ENCODE peak calls at places on chromosomes 2 and 18, in seven cellular contexts. V is HepG2, Q is tibial nerve, T is transverse colon, P is GM12878, A is ovary, R is upper lobe of left lung. I is an unnamed sample.
A peak's percentile ranks its signal among the peaks of the same experiment; 100 is the strongest.

GRCh38 chr2:43116988-43117387 is 109.4 kb downstream of the ZFP36L2 start:
- DNase-seq in V (no peak), Q (no peak), T (no peak), P (no peak), A (no peak), R (no peak), I (no peak)

GRCh38 chr2:194706179-194706578 is 950.8 kb upstream of the SLC39A10 start:
- DNase-seq in V (no peak), Q (no peak), T (no peak), P (no peak), A (no peak), R (no peak), I (no peak)

GRCh38 chr2:20519309-20519708 is 72.4 kb downstream of the RHOB start:
- DNase-seq in V (no peak), Q (no peak), T (no peak), P (no peak), A (no peak), R (no peak), I (no peak)

GRCh38 chr2:44170337-44170736 is 1.7 kb downstream of the PPM1B start:
- DNase-seq in V (peak; percentile 20), Q (no peak), T (no peak), P (no peak), A (no peak), R (no peak), I (no peak)

GRCh38 chr2:183207110-183207509 is 82.9 kb downstream of the NUP35 start:
- DNase-seq in V (peak; percentile 61), Q (no peak), T (no peak), P (no peak), A (no peak), R (no peak), I (no peak)

GRCh38 chr2:235504459-235505200 is 10.8 kb downstream of the AGAP1 start:
- DNase-seq in V (peak; percentile 27), Q (no peak), T (no peak), P (no peak), A (no peak), R (no peak), I (no peak)

GRCh38 chr18:8812631-8813030 is 107.3 kb downstream of the MTCL1 start:
- DNase-seq in V (no peak), Q (no peak), T (no peak), P (no peak), A (no peak), R (no peak), I (no peak)

GRCh38 chr2:45178359-45178758 is 169.1 kb upstream of the SIX2 start:
- DNase-seq in V (no peak), Q (no peak), T (no peak), P (no peak), A (no peak), R (no peak), I (no peak)

GRCh38 chr2:231483398-231484329 is 19.4 kb upstream of the NCL start:
- DNase-seq in V (no peak), Q (no peak), T (peak; percentile 12), P (no peak), A (peak; percentile 58), R (peak; percentile 90), I (no peak)

GRCh38 chr2:238456966-238457926 is 30.5 kb downstream of the ASB1 start:
- DNase-seq in V (peak; percentile 91), Q (no peak), T (no peak), P (no peak), A (no peak), R (no peak), I (no peak)

GRCh38 chr2:108485253-108485652 is 36.2 kb downstream of the GCC2 start:
- DNase-seq in V (no peak), Q (no peak), T (no peak), P (no peak), A (no peak), R (no peak), I (no peak)

GRCh38 chr2:113176696-113177355 is 3.1 kb downstream of the PSD4 start:
- DNase-seq in V (no peak), Q (no peak), T (no peak), P (no peak), A (no peak), R (no peak), I (no peak)

GRCh38 chr2:182115258-182115657 is 129.6 kb downstream of the PPP1R1C start:
- DNase-seq in V (no peak), Q (no peak), T (no peak), P (no peak), A (no peak), R (no peak), I (no peak)

GRCh38 chr2:36707050-36707449 is 10.5 kb downstream of the VIT start:
- DNase-seq in V (no peak), Q (no peak), T (no peak), P (no peak), A (no peak), R (no peak), I (no peak)

GRCh38 chr2:200483729-200484198 is 26.1 kb downstream of the KCTD18 start:
- DNase-seq in V (peak; percentile 64), Q (no peak), T (peak; percentile 77), P (no peak), A (no peak), R (peak; percentile 52), I (no peak)

GRCh38 chr18:10271481-10271880 is 183.0 kb upstream of the APCDD1 start:
- DNase-seq in V (no peak), Q (no peak), T (no peak), P (no peak), A (no peak), R (no peak), I (no peak)

GRCh38 chr18:75139226-75139911 is 69.6 kb downstream of the PTGR3 start:
- DNase-seq in V (no peak), Q (no peak), T (no peak), P (no peak), A (no peak), R (no peak), I (peak; percentile 85)

GRCh38 chr2:25688236-25688635 is 14.9 kb upstream of the DTNB start:
- DNase-seq in V (no peak), Q (no peak), T (no peak), P (no peak), A (no peak), R (no peak), I (no peak)

GRCh38 chr2:138453815-138454214 is 47.8 kb upstream of the SPOPL start:
- DNase-seq in V (no peak), Q (no peak), T (no peak), P (no peak), A (no peak), R (no peak), I (no peak)

GRCh38 chr2:7071916-7072556 is 154.8 kb downstream of the RNF144A start:
- DNase-seq in V (peak; percentile 41), Q (no peak), T (no peak), P (no peak), A (no peak), R (no peak), I (peak; percentile 89)

GRCh38 chr18:69689081-69689759 is 258.5 kb downstream of the CD226 start:
- DNase-seq in V (no peak), Q (no peak), T (no peak), P (no peak), A (no peak), R (no peak), I (no peak)

GRCh38 chr18:42604820-42605219 is 510.7 kb downstream of the RIT2 start:
- DNase-seq in V (no peak), Q (no peak), T (no peak), P (no peak), A (no peak), R (no peak), I (no peak)

GRCh38 chr2:101281482-101281881 is 27.0 kb downstream of the RNF149 start:
- DNase-seq in V (no peak), Q (no peak), T (no peak), P (no peak), A (no peak), R (no peak), I (no peak)

GRCh38 chr2:240567137-240567871 is 980 bp upstream of the RNPEPL1 start:
- DNase-seq in V (no peak), Q (peak; percentile 13), T (peak; percentile 55), P (no peak), A (peak; percentile 36), R (peak; percentile 34), I (no peak)

GRCh38 chr2:102306125-102306524 is 5.2 kb upstream of the IL1RL1 start:
- DNase-seq in V (no peak), Q (no peak), T (no peak), P (no peak), A (no peak), R (no peak), I (no peak)

GRCh38 chr2:3193423-3194330 is 183.9 kb downstream of the EIPR1 start:
- DNase-seq in V (no peak), Q (no peak), T (no peak), P (no peak), A (no peak), R (no peak), I (no peak)

GRCh38 chr2:62471816-62472215 is 34.2 kb downstream of the TMEM17 start:
- DNase-seq in V (no peak), Q (no peak), T (no peak), P (no peak), A (peak; percentile 80), R (no peak), I (no peak)

GRCh38 chr2:162018530-162018929 is 55.5 kb downstream of the DPP4 start:
- DNase-seq in V (no peak), Q (no peak), T (no peak), P (no peak), A (no peak), R (no peak), I (no peak)

GRCh38 chr2:239293450-239294430 is 107.1 kb downstream of the HDAC4 start:
- DNase-seq in V (no peak), Q (peak; percentile 10), T (peak; percentile 13), P (peak; percentile 26), A (no peak), R (no peak), I (no peak)

DNA sequence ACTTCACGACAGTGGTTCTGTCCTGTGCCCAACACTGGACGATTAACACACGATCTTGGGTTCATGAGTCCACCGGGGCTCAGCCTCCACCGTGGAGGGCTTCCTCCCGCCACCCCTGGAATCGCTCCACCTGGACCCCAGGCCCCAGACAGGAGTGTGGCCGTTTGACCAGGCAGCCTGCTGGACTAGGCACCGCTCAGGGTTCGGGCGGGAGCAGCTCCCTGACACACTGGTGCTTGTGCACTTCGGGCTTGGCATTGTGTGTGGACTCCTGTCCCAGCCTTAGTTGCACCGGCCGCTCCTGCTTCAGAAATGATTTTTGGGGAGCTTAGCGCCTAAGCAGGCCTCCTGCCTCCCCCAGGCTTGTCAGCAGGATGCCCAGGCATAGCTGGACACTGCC is 617.4 kb upstream of the SALL3 start:
- DNase-seq in V (no peak), Q (no peak), T (no peak), P (no peak), A (no peak), R (peak; percentile 53), I (no peak)
- H3K27me3 ChIP-seq in V (peaks cover 3% of the 10 kb centered on the region), Q (no peaks in the 10 kb centered on the region), T (no peaks in the 10 kb centered on the region), P (no peaks in the 10 kb centered on the region), A (no peaks in the 10 kb centered on the region), R (no peaks in the 10 kb centered on the region), I (no peaks in the 10 kb centered on the region)

GRCh38 chr2:33069894-33070651 is 123.3 kb downstream of the LTBP1 start:
- DNase-seq in V (peak; percentile 48), Q (no peak), T (no peak), P (no peak), A (no peak), R (peak; percentile 30), I (no peak)
- TF ChIP-seq EP300 in V (no peak), Q (no peak), T (no peak), P (no peak), A (no peak), R (no peak), I (no peak)

GRCh38 chr2:854460-854859 is 96.2 kb upstream of the SNTG2 start:
- DNase-seq in V (peak; percentile 34), Q (no peak), T (peak; percentile 66), P (no peak), A (no peak), R (no peak), I (no peak)
- TF ChIP-seq CTCF in V (peak; percentile 64), Q (peak; percentile 45), T (peak; percentile 65), P (peak; percentile 40), A (no peak), R (peak; percentile 47), I (peak; percentile 54)

GRCh38 chr2:199470672-199471442 is 13.1 kb upstream of the SATB2 start:
- DNase-seq in V (no peak), Q (no peak), T (peak; percentile 26), P (no peak), A (no peak), R (peak; percentile 46), I (no peak)
- H3K27me3 ChIP-seq in V (peaks cover 20% of the 10 kb centered on the region), Q (no peaks in the 10 kb centered on the region), T (peaks cover 88% of the 10 kb centered on the region), P (peaks cover 17% of the 10 kb centered on the region), A (no peaks in the 10 kb centered on the region), R (peaks cover 55% of the 10 kb centered on the region), I (peaks cover 100% of the 10 kb centered on the region)

I was measured in esophagus muscularis mucosa.